ENCODE peak calls at places on chromosomes 6 and 20, in seven cellular contexts. G is activated CD4-positive, alpha-beta T cell treated with anti-CD3 and anti-CD28 coated beads, Interleukin-2, amount 50 U/mL, for 24 hours; U is GM03348; R is mesendoderm; Z is memory B cell; C is DMS79; H is naive thymus-derived CD8-positive, alpha-beta T cell. Q is an unnamed sample.

GRCh38 chr20:10090588-10091166 is 55.9 kb downstream of the ANKEF1 start:
- DNase-seq in G (no peak), U (peak), R (peak), Z (peak), C (no peak), H (no peak), Q (peak)

GRCh38 chr20:50654899-50655298 is 36.4 kb downstream of the RIPOR3 start:
- DNase-seq in G (no peak), U (peak), R (no peak), Z (no peak), C (no peak), H (no peak), Q (no peak)

GRCh38 chr20:23235173-23236027 is 115.2 kb upstream of the NXT1 start:
- DNase-seq in G (no peak), U (peak), R (peak), Z (no peak), C (no peak), H (no peak), Q (peak)

GRCh38 chr6:123171341-123171740 is 175.3 kb downstream of the CLVS2 start:
- DNase-seq in G (no peak), U (no peak), R (peak), Z (no peak), C (no peak), H (no peak), Q (no peak)

GRCh38 chr20:34201531-34201930 is 39.7 kb upstream of the ASIP start:
- DNase-seq in G (no peak), U (no peak), R (no peak), Z (no peak), C (no peak), H (no peak), Q (no peak)

GRCh38 chr20:3857405-3857804 is 10.8 kb downstream of the MAVS start:
- DNase-seq in G (no peak), U (no peak), R (no peak), Z (no peak), C (peak), H (no peak), Q (no peak)

GRCh38 chr20:38870733-38871559 is 55.3 kb upstream of the FAM83D start:
- DNase-seq in G (no peak), U (peak), R (peak), Z (no peak), C (no peak), H (no peak), Q (peak)

GRCh38 chr6:11727995-11728961 is 50.3 kb downstream of the ADTRP start:
- DNase-seq in G (no peak), U (no peak), R (no peak), Z (no peak), C (no peak), H (no peak), Q (no peak)

GRCh38 chr6:47524136-47524840 is 46.7 kb downstream of the CD2AP start:
- DNase-seq in G (no peak), U (peak), R (peak), Z (no peak), C (no peak), H (no peak), Q (no peak)

GRCh38 chr6:169263836-169264608 is 10.4 kb upstream of the THBS2 start:
- DNase-seq in G (no peak), U (peak), R (no peak), Z (no peak), C (no peak), H (no peak), Q (peak)

GRCh38 chr6:111845441-111845871 is 27.8 kb downstream of the FYN start:
- DNase-seq in G (no peak), U (no peak), R (no peak), Z (no peak), C (no peak), H (no peak), Q (no peak)

GRCh38 chr6:12516070-12516469 is 200.5 kb upstream of the PHACTR1 start:
- DNase-seq in G (no peak), U (peak), R (no peak), Z (no peak), C (no peak), H (no peak), Q (no peak)

GRCh38 chr6:3816251-3816650 is 32.9 kb upstream of the FAM50B start:
- DNase-seq in G (no peak), U (no peak), R (no peak), Z (no peak), C (no peak), H (no peak), Q (no peak)

GRCh38 chr6:154995241-154996162 is at the start of gene TIAM2:
- DNase-seq in G (peak), U (peak), R (peak), Z (peak), C (no peak), H (no peak), Q (no peak)

GRCh38 chr6:17035257-17035757 is 66.5 kb upstream of the STMND1 start:
- DNase-seq in G (no peak), U (no peak), R (no peak), Z (no peak), C (no peak), H (no peak), Q (no peak)

GRCh38 chr20:63950701-63951397 is 5.4 kb downstream of the UCKL1 start:
- DNase-seq in G (no peak), U (no peak), R (no peak), Z (no peak), C (no peak), H (no peak), Q (no peak)

GRCh38 chr6:107102414-107102805 is 12.9 kb downstream of the BEND3 start:
- DNase-seq in G (no peak), U (no peak), R (no peak), Z (no peak), C (no peak), H (no peak), Q (no peak)

GRCh38 chr6:121187833-121188200 is 146.5 kb downstream of the TBC1D32 start:
- DNase-seq in G (no peak), U (no peak), R (no peak), Z (no peak), C (no peak), H (no peak), Q (no peak)

GRCh38 chr6:152463183-152463582 is 174.0 kb downstream of the SYNE1 start:
- DNase-seq in G (no peak), U (no peak), R (no peak), Z (no peak), C (no peak), H (no peak), Q (peak)

GRCh38 chr6:167825059-167825758 is 1.5 kb upstream of the AFDN start:
- DNase-seq in G (no peak), U (peak), R (no peak), Z (no peak), C (no peak), H (no peak), Q (no peak)

GRCh38 chr6:143677891-143678737 is at the start of gene PHACTR2:
- DNase-seq in G (peak), U (peak), R (peak), Z (peak), C (no peak), H (peak), Q (peak)

GRCh38 chr6:109460161-109460830 is 4.7 kb upstream of the MICAL1 start:
- DNase-seq in G (no peak), U (no peak), R (no peak), Z (no peak), C (peak), H (no peak), Q (no peak)

GRCh38 chr6:105022416-105022815 is 65.5 kb downstream of the LIN28B start:
- DNase-seq in G (no peak), U (no peak), R (peak), Z (no peak), C (no peak), H (no peak), Q (no peak)

GRCh38 chr6:163296835-163297519 is 117.5 kb upstream of the QKI start:
- DNase-seq in G (no peak), U (no peak), R (no peak), Z (no peak), C (no peak), H (no peak), Q (no peak)

GRCh38 chr6:139748353-139749146 is 374.1 kb upstream of the CITED2 start:
- DNase-seq in G (no peak), U (no peak), R (peak), Z (no peak), C (no peak), H (no peak), Q (no peak)

GRCh38 chr20:10540636-10541493 is 105.8 kb downstream of the SLX4IP start:
- DNase-seq in G (no peak), U (peak), R (peak), Z (no peak), C (no peak), H (no peak), Q (peak)

GRCh38 chr6:100447900-100448700 is 16.6 kb downstream of the SIM1 start:
- DNase-seq in G (no peak), U (no peak), R (peak), Z (no peak), C (no peak), H (no peak), Q (no peak)

GRCh38 chr6:27250955-27251671 is 3.6 kb downstream of the PRSS16 start:
- DNase-seq in G (no peak), U (peak), R (peak), Z (peak), C (peak), H (peak), Q (peak)

GRCh38 chr20:48606841-48607543 is 220.8 kb downstream of the PREX1 start:
- DNase-seq in G (no peak), U (no peak), R (no peak), Z (no peak), C (no peak), H (no peak), Q (no peak)

GRCh38 chr20:17023811-17024210 is 203.0 kb upstream of the PCSK2 start:
- DNase-seq in G (no peak), U (no peak), R (peak), Z (no peak), C (no peak), H (no peak), Q (peak)

Q was measured in H4.